ENCODE peak calls at places on chromosomes 5 and 9, in four cellular contexts. Y, P, X and N are unnamed samples.

GRCh38 chr5:153463806-153464205 is 26.7 kb upstream of the GRIA1 start:
- DNase-seq in Y (peak), P (peak), X (no peak), N (no peak)

GRCh38 chr5:112974901-112975300 is 1.7 kb upstream of the DCP2 start:
- DNase-seq in Y (no peak), P (no peak), X (no peak), N (no peak)

GRCh38 chr9:108645520-108645919 is 210.3 kb downstream of the ACTL7B start:
- DNase-seq in Y (no peak), P (no peak), X (peak), N (no peak)

GRCh38 chr5:94217216-94217615 is 401.2 kb downstream of the KIAA0825 start:
- DNase-seq in Y (no peak), P (no peak), X (no peak), N (no peak)

GRCh38 chr9:128146591-128147120 is 2.6 kb upstream of the LCN2 start:
- DNase-seq in Y (no peak), P (no peak), X (no peak), N (no peak)

GRCh38 chr5:89255845-89256463 is 373.0 kb upstream of the MEF2C start:
- DNase-seq in Y (peak), P (peak), X (no peak), N (peak)

GRCh38 chr9:36053971-36054370 is 17.3 kb downstream of the RECK start:
- DNase-seq in Y (no peak), P (no peak), X (no peak), N (no peak)

GRCh38 chr5:73393606-73394489 is 54.7 kb downstream of the FOXD1 start:
- DNase-seq in Y (no peak), P (no peak), X (no peak), N (no peak)

GRCh38 chr5:1161832-1162229 is 39.6 kb upstream of the SLC6A19 start:
- DNase-seq in Y (no peak), P (no peak), X (no peak), N (no peak)

GRCh38 chr9:97924386-97924785 is 2.1 kb upstream of the TRMO start:
- DNase-seq in Y (no peak), P (no peak), X (no peak), N (peak)

GRCh38 chr9:112861638-112862555 is 28.8 kb downstream of the SLC46A2 start:
- DNase-seq in Y (peak), P (no peak), X (no peak), N (no peak)

GRCh38 chr5:169416583-169417196 is 115.8 kb upstream of the SLIT3 start:
- DNase-seq in Y (peak), P (no peak), X (no peak), N (no peak)

GRCh38 chr9:120718328-120718727 is 4.1 kb upstream of the MEGF9 start:
- DNase-seq in Y (no peak), P (no peak), X (no peak), N (no peak)

GRCh38 chr9:132744881-132745761 is 74.9 kb downstream of the GTF3C4 start:
- DNase-seq in Y (no peak), P (no peak), X (no peak), N (no peak)

GRCh38 chr5:66882592-66883227 is 286.5 kb downstream of the MAST4 start:
- DNase-seq in Y (peak), P (no peak), X (no peak), N (no peak)
- H3K27ac ChIP-seq in Y (no peak), P (no peak), X (no peak), N (no peak)

GRCh38 chr5:40601198-40601868 is 78.4 kb upstream of the PTGER4 start:
- DNase-seq in Y (no peak), P (no peak), X (no peak), N (peak)

GRCh38 chr5:40607202-40607601 is 72.5 kb upstream of the PTGER4 start:
- DNase-seq in Y (no peak), P (no peak), X (no peak), N (no peak)

GRCh38 chr5:40605295-40605958 is 74.3 kb upstream of the PTGER4 start:
- DNase-seq in Y (peak), P (no peak), X (no peak), N (peak)

GRCh38 chr5:40603378-40603777 is 76.3 kb upstream of the PTGER4 start:
- DNase-seq in Y (no peak), P (no peak), X (no peak), N (no peak)

DNA sequence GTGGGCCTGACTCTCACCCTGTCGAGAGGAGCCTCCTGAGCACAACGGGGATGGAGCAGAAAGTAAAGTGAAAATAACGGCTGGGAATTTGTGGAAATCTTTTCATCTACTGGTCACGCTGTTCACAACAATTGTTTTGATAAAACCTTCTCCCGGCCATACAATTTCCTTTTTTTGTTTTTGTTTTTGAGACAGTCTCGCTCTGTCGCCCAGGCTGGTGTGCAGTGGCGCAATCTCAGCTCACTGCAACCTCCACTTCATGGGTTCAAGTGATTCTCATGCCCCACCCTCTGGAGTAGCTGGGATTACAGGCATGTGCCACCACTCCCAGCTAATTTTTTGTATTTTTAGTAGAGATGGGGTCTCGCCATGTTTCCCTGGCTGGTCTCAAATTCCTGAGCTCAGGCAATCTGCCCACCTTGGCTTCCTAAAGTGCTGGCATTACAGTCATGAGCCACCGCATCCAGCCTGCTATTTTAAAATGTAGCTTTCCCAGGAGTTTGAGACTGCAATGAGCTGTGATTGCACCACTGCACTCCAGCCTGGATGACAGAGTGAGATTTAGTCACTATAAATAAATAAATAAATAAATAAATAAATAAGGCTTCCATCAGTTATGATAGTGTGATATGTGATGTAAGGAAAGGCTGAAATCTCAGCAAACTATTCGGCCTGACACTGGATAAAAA is 73.5 kb upstream of the PTGER4 start:
- DNase-seq in Y (peak), P (no peak), X (no peak), N (no peak)
- H3K27ac ChIP-seq in Y (peak), P (no peak), X (no peak), N (peak)

GRCh38 chr5:173781826-173782670 is 106.1 kb upstream of the CPEB4 start:
- DNase-seq in Y (peak), P (peak), X (peak), N (peak)
- H3K27ac ChIP-seq in Y (peak), P (peak), X (peak), N (peak)

GRCh38 chr5:38598994-38599611 is 42.7 kb upstream of the LIFR start:
- DNase-seq in Y (peak), P (peak), X (no peak), N (no peak)

GRCh38 chr5:38601133-38601842 is 44.8 kb upstream of the LIFR start:
- DNase-seq in Y (no peak), P (no peak), X (peak), N (no peak)

GRCh38 chr5:38600334-38601045 is 44.0 kb upstream of the LIFR start:
- DNase-seq in Y (no peak), P (no peak), X (peak), N (no peak)

GRCh38 chr5:38596997-38597396 is 40.6 kb upstream of the LIFR start:
- DNase-seq in Y (no peak), P (no peak), X (no peak), N (no peak)

GRCh38 chr5:38598296-38598993 is 42.0 kb upstream of the LIFR start:
- DNase-seq in Y (no peak), P (no peak), X (no peak), N (no peak)
- H3K27ac ChIP-seq in Y (no peak), P (peak), X (no peak), N (no peak)

GRCh38 chr5:142339781-142340180 is 15.0 kb upstream of the SPRY4 start:
- DNase-seq in Y (no peak), P (no peak), X (no peak), N (no peak)

GRCh38 chr5:142342128-142342981 is 17.5 kb upstream of the SPRY4 start:
- DNase-seq in Y (no peak), P (no peak), X (no peak), N (no peak)

GRCh38 chr5:142343531-142343930 is 18.7 kb upstream of the SPRY4 start:
- DNase-seq in Y (no peak), P (no peak), X (no peak), N (no peak)
- H3K27ac ChIP-seq in Y (no peak), P (no peak), X (no peak), N (no peak)

DNA sequence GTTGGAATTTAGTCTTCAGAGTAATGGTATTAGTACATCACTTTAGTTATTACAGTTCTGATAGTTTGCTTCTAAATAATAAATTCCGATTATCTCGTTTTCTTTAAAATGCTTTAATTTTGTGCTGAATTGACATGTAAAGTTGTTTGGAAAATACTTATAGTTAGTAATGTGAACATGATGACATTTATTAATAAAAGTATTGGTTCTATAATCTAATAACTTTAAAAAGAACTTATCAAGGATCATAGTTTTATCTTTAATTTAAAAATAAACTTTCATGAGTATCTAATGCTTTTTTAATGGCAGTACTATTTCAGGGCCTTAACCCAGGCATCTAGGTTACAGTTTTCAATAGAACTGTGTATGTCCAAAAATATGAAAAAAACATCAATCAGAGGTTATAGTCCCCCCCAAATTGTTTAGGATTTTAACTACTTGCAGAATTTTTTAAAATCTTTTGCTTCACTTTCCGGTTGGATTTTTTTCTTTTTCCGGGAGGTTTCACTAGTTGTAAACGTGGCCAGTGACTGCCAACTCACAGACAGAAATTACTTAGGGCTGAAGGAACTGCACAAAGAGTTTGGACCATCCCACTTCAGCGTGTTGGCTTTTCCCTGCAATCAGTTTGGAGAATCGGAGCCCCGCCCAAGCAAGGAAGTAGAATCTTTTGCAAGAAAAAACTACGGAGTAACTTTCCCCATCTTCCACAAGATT is 680 bp downstream of the GPX8 start:
- DNase-seq in Y (peak), P (peak), X (peak), N (no peak)
- H3K27ac ChIP-seq in Y (peak), P (peak), X (no peak), N (no peak)

DNA sequence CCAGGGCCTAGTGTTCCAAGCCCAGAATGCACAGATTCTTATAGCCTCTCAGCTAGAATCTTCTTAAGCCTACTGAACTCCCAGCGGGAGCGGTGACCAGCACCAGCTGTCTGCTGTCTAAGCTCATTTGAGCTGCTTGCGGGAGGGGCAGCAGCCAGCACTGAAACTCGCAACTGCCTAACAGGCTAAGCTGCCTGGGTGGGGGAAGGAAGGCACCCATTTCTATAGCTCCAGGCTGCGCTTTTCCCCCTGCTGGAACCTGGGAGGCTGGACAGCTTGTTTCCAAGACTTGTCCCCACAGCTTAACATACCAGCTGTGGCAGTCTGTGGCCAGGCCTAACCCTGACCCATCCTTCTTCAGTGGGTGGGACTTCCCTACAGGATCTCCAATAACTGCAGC is 512.9 kb downstream of the EFNA5 start:
- DNase-seq in Y (no peak), P (no peak), X (no peak), N (no peak)
- H3K27ac ChIP-seq in Y (no peak), P (no peak), X (no peak), N (no peak)

DNA sequence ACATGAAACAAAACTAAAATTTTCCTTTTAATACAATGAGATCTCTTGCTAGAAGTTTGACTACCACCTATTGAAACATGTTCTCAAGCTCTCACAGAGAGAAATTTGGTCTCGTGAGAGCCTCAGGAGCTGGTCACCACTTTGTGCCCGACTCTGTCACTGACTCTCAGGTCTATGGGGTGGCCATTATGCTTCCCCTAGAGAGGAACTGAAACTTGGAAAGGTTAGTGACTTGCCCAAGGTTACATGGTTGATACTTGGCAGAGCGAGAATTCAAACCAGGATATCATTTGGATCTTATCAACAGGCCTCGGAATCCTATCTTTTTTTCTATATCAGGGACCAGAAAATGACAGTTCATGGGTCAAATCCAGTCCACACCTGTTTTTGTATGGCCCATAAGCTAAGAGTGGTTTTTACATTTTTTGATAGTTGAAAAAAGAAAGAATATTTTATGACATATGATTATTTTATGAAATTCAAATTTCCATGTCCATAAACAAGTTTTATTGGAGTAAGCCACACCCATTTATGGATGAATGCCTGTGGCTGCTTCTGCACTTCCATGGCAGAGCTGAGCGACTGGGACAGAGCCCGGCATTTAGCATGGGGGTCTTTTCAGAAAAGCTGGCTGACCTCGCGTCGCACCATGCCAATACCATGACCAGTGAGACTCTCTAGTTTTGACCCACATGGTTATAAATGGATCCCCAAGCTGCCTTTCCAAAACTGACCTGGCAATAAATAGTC is 44.8 kb upstream of the EQTN start:
- DNase-seq in Y (no peak), P (no peak), X (no peak), N (no peak)
- H3K27ac ChIP-seq in Y (no peak), P (no peak), X (no peak), N (no peak)

DNA sequence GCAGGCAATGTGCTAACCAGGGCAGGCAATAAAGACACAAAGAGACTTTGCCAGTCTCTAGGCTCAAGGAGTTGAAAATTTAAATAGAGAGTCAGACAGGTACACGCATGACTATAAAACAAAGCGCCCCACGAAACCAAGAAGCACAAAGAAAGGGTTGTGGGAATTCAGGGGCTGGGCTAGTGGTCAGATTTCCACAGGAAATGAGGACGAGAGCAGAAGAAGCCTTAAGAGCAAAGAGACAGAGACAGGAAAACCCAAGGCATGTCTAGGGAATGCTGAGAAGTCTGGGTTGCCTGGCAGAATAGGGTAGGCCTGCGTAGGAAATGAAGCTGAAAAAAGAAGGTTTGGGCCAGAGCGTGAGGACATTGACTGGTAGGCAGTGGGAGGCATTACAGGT is 51.6 kb downstream of the SLC1A3 start:
- DNase-seq in Y (peak), P (no peak), X (no peak), N (no peak)
- H3K27ac ChIP-seq in Y (peak), P (peak), X (peak), N (no peak)

DNA sequence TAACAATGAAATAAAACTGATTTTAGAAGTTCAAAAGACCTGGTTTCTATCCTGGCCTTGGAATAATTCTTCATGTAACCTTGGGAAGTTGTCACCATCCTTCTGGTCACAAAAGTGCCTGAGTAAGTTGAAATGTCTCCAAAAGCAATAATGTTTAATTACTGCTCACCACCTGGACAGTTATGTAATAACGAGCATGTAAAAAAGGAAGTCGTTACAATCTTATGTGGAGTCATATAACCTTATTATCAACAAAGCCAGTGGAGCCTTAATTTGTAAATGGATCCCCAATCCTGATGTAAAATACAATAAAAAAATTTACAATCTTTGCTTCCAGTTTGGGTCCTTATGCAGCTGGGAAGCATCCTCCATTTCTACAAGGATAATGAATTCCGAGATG is 64.2 kb upstream of the GPR151 start:
- DNase-seq in Y (no peak), P (no peak), X (no peak), N (no peak)
- H3K27ac ChIP-seq in Y (no peak), P (no peak), X (no peak), N (no peak)